ENCODE peak calls at places on chromosome 13, in nine cellular contexts. V is HuH-7; D is activated CD4-positive, alpha-beta T cell treated with anti-CD3 and anti-CD28 coated beads, Interleukin-2, amount 50 U/mL, for 1 hour; T is astrocyte of the spinal cord; B is C1 segment of cervical spinal cord; E is stimulated activated CD8-positive, alpha-beta memory T cell treated with anti-CD3 and anti-CD28 coated beads, Interleukin-4, amount 100 ng/mL, for 1 hour; W is AG08396; N is keratinocyte; Y is iPS DF 19.7. R is an unnamed sample.

GRCh38 chr13:35833571-35834305 is 297.4 kb downstream of the DCLK1 start:
- DNase-seq in V (no peak), D (no peak), T (no peak), B (no peak), E (no peak), W (no peak), N (no peak), Y (no peak), R (no peak)

GRCh38 chr13:72163671-72164070 is 296.7 kb upstream of the DACH1 start:
- DNase-seq in V (no peak), D (no peak), T (no peak), B (no peak), E (no peak), W (no peak), N (no peak), Y (no peak), R (no peak)

GRCh38 chr13:31982540-31982939 is 49.0 kb upstream of the FRY start:
- DNase-seq in V (no peak), D (no peak), T (peak; percentile 93), B (no peak), E (no peak), W (peak; percentile 60), N (peak; percentile 85), Y (no peak), R (peak; percentile 54)

GRCh38 chr13:27549406-27549981 is 70.8 kb downstream of the LNX2 start:
- DNase-seq in V (peak; percentile 10), D (no peak), T (no peak), B (no peak), E (no peak), W (no peak), N (peak; percentile 61), Y (no peak), R (no peak)

GRCh38 chr13:32229443-32229842 is 85.7 kb downstream of the ZAR1L start:
- DNase-seq in V (no peak), D (no peak), T (peak; percentile 7), B (no peak), E (no peak), W (no peak), N (no peak), Y (no peak), R (no peak)

GRCh38 chr13:25689539-25689938 is 317.8 kb downstream of the ATP8A2 start:
- DNase-seq in V (no peak), D (no peak), T (no peak), B (no peak), E (no peak), W (no peak), N (no peak), Y (no peak), R (no peak)

GRCh38 chr13:46509981-46510380 is 43.0 kb upstream of the LRCH1 start:
- DNase-seq in V (no peak), D (no peak), T (no peak), B (no peak), E (no peak), W (no peak), N (no peak), Y (no peak), R (no peak)

GRCh38 chr13:106182404-106182803 is 353.1 kb downstream of the EFNB2 start:
- DNase-seq in V (no peak), D (no peak), T (peak; percentile 88), B (no peak), E (no peak), W (peak; percentile 36), N (peak; percentile 13), Y (no peak), R (no peak)

GRCh38 chr13:51330741-51331140 is 8.8 kb upstream of the SERPINE3 start:
- DNase-seq in V (no peak), D (no peak), T (peak; percentile 61), B (no peak), E (no peak), W (peak; percentile 45), N (no peak), Y (no peak), R (no peak)

GRCh38 chr13:107807306-107808073 is 407.8 kb downstream of the LIG4 start:
- DNase-seq in V (no peak), D (no peak), T (no peak), B (no peak), E (no peak), W (no peak), N (no peak), Y (no peak), R (no peak)

GRCh38 chr13:104740616-104741222 is 1674.5 kb upstream of the SLC10A2 start:
- DNase-seq in V (no peak), D (no peak), T (no peak), B (no peak), E (no peak), W (no peak), N (no peak), Y (no peak), R (no peak)

GRCh38 chr13:113901231-113901630 is 37.4 kb upstream of the GAS6 start:
- DNase-seq in V (no peak), D (no peak), T (peak; percentile 52), B (no peak), E (no peak), W (no peak), N (no peak), Y (no peak), R (no peak)

GRCh38 chr13:48731957-48732569 is 78.3 kb downstream of the CYSLTR2 start:
- DNase-seq in V (peak; percentile 46), D (peak; percentile 67), T (no peak), B (no peak), E (peak; percentile 31), W (no peak), N (no peak), Y (no peak), R (peak; percentile 44)

GRCh38 chr13:75458696-75459422 is 23.1 kb downstream of the TBC1D4 start:
- DNase-seq in V (peak; percentile 27), D (no peak), T (no peak), B (no peak), E (no peak), W (no peak), N (no peak), Y (no peak), R (peak; percentile 48)

GRCh38 chr13:25725104-25725503 is 326.7 kb downstream of the SHISA2 start:
- DNase-seq in V (no peak), D (no peak), T (no peak), B (no peak), E (no peak), W (no peak), N (no peak), Y (no peak), R (no peak)

GRCh38 chr13:27661017-27661416 is 39.3 kb downstream of the POLR1D start:
- DNase-seq in V (no peak), D (no peak), T (no peak), B (no peak), E (no peak), W (no peak), N (no peak), Y (no peak), R (no peak)

GRCh38 chr13:111879719-111880118 is 187.2 kb upstream of the SOX1 start:
- DNase-seq in V (no peak), D (no peak), T (no peak), B (no peak), E (no peak), W (no peak), N (no peak), Y (no peak), R (no peak)

GRCh38 chr13:80458546-80458945 is 117.6 kb upstream of the SPRY2 start:
- DNase-seq in V (no peak), D (no peak), T (peak; percentile 72), B (no peak), E (no peak), W (no peak), N (no peak), Y (no peak), R (no peak)

GRCh38 chr13:102651392-102651791 is 43.5 kb downstream of the METTL21C start:
- DNase-seq in V (no peak), D (no peak), T (peak; percentile 46), B (no peak), E (no peak), W (no peak), N (no peak), Y (no peak), R (no peak)

GRCh38 chr13:78689011-78689410 is 30.1 kb upstream of the OBI1 start:
- DNase-seq in V (peak; percentile 16), D (no peak), T (no peak), B (no peak), E (no peak), W (no peak), N (no peak), Y (no peak), R (no peak)

GRCh38 chr13:93984070-93984469 is 495.4 kb downstream of the DCT start:
- DNase-seq in V (no peak), D (no peak), T (no peak), B (no peak), E (no peak), W (no peak), N (no peak), Y (no peak), R (no peak)

GRCh38 chr13:27338207-27338606 is 67.6 kb downstream of the RASL11A start:
- DNase-seq in V (no peak), D (no peak), T (no peak), B (no peak), E (no peak), W (no peak), N (no peak), Y (no peak), R (no peak)

GRCh38 chr13:32961724-32962123 is 54.5 kb upstream of the KL start:
- DNase-seq in V (no peak), D (no peak), T (no peak), B (no peak), E (no peak), W (no peak), N (no peak), Y (no peak), R (peak; percentile 36)

GRCh38 chr13:81480634-81481033 is 1139.7 kb upstream of the SPRY2 start:
- DNase-seq in V (no peak), D (no peak), T (no peak), B (no peak), E (no peak), W (no peak), N (no peak), Y (no peak), R (no peak)

GRCh38 chr13:27827646-27828045 is 35.4 kb downstream of the GSX1 start:
- DNase-seq in V (no peak), D (no peak), T (no peak), B (no peak), E (no peak), W (no peak), N (no peak), Y (no peak), R (no peak)

GRCh38 chr13:99895428-99895998 is 76.1 kb downstream of the ZIC5 start:
- DNase-seq in V (no peak), D (no peak), T (peak; percentile 12), B (no peak), E (no peak), W (no peak), N (no peak), Y (no peak), R (peak; percentile 61)

GRCh38 chr13:66102864-66103263 is 1127.3 kb downstream of the PCDH9 start:
- DNase-seq in V (no peak), D (no peak), T (peak; percentile 24), B (no peak), E (no peak), W (no peak), N (no peak), Y (no peak), R (no peak)

GRCh38 chr13:23470706-23471610 is 37.5 kb upstream of the SACS start:
- DNase-seq in V (no peak), D (no peak), T (no peak), B (no peak), E (no peak), W (no peak), N (no peak), Y (no peak), R (no peak)

GRCh38 chr13:97798836-97799235 is 154.6 kb upstream of the IPO5 start:
- DNase-seq in V (no peak), D (no peak), T (peak; percentile 67), B (no peak), E (no peak), W (peak; percentile 19), N (no peak), Y (no peak), R (no peak)

GRCh38 chr13:44459674-44460073 is 86.0 kb downstream of the SERP2 start:
- DNase-seq in V (no peak), D (no peak), T (no peak), B (no peak), E (no peak), W (no peak), N (no peak), Y (no peak), R (no peak)